ENCODE peak calls at places on chromosomes 11 and 22, in nine cellular contexts. P, V, N, Y, Z, W, D, M and C are unnamed samples.

GRCh38 chr11:87030458-87031054 is 7.2 kb upstream of the TMEM135 start:
- DNase-seq in P (no peak), V (no peak), N (no peak), Y (no peak), Z (no peak), W (no peak), D (no peak), M (no peak), C (no peak)

GRCh38 chr11:111387318-111387863 is 8.3 kb upstream of the POU2AF1 start:
- DNase-seq in P (no peak), V (no peak), N (peak; percentile 70), Y (peak; percentile 90), Z (no peak), W (peak; percentile 92), D (peak; percentile 95), M (no peak), C (no peak)

GRCh38 chr11:17352925-17353227 is 1.3 kb downstream of the NCR3LG1 start:
- DNase-seq in P (no peak), V (peak; percentile 51), N (peak; percentile 49), Y (peak; percentile 71), Z (no peak), W (peak; percentile 75), D (peak; percentile 54), M (no peak), C (peak; percentile 30)

GRCh38 chr11:93504110-93505095 is 38.8 kb downstream of the SMCO4 start:
- DNase-seq in P (no peak), V (no peak), N (no peak), Y (no peak), Z (no peak), W (no peak), D (no peak), M (no peak), C (no peak)

GRCh38 chr22:46355369-46355995 is 20.0 kb downstream of the TRMU start:
- DNase-seq in P (peak; percentile 28), V (peak; percentile 72), N (peak; percentile 56), Y (peak; percentile 67), Z (peak; percentile 65), W (peak; percentile 87), D (peak; percentile 80), M (no peak), C (no peak)

GRCh38 chr11:44559207-44559943 is 6.1 kb upstream of the CD82 start:
- DNase-seq in P (no peak), V (peak; percentile 81), N (no peak), Y (no peak), Z (no peak), W (peak; percentile 64), D (no peak), M (no peak), C (no peak)

GRCh38 chr11:1310772-1311468 is 1.5 kb upstream of the TOLLIP start:
- DNase-seq in P (no peak), V (no peak), N (no peak), Y (no peak), Z (no peak), W (peak; percentile 80), D (no peak), M (no peak), C (no peak)

GRCh38 chr11:578276-579035 is 2.2 kb downstream of the PHRF1 start:
- DNase-seq in P (no peak), V (no peak), N (no peak), Y (no peak), Z (no peak), W (no peak), D (no peak), M (no peak), C (no peak)

GRCh38 chr22:38246692-38247091 is 26.1 kb downstream of the TMEM184B start:
- DNase-seq in P (peak; percentile 45), V (no peak), N (no peak), Y (no peak), Z (peak; percentile 85), W (no peak), D (no peak), M (no peak), C (no peak)

GRCh38 chr22:46113110-46113909 is 37.0 kb upstream of the PPARA start:
- DNase-seq in P (no peak), V (no peak), N (no peak), Y (no peak), Z (no peak), W (no peak), D (no peak), M (no peak), C (no peak)

GRCh38 chr11:8384199-8384821 is 120.6 kb upstream of the LMO1 start:
- DNase-seq in P (no peak), V (no peak), N (peak; percentile 51), Y (peak; percentile 32), Z (no peak), W (peak; percentile 68), D (peak; percentile 61), M (no peak), C (no peak)

GRCh38 chr11:67389477-67389876 is 2.3 kb upstream of the RAD9A start:
- DNase-seq in P (no peak), V (peak; percentile 49), N (no peak), Y (peak; percentile 75), Z (no peak), W (peak; percentile 82), D (peak; percentile 67), M (no peak), C (no peak)

DNA sequence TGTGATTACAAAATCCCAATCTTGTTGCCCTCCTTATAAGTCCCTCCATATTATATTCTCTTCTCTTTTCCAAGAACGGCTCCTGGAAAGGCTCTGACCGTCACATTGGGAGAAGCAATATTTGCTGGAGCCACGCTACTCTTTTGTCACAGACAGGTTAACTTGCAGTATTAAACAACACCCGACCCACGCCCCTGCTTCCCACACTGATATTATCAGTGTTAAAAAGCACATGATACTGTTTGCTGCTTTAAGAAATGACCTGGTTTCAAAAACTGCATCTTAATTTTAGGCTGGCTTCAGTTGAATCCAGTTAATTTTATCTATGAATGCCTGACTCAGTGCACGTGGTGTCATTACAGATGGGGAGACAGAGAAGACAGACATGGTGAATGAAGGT is 3.1 kb downstream of the FLI1 start:
- DNase-seq in P (no peak), V (no peak), N (no peak), Y (no peak), Z (no peak), W (no peak), D (no peak), M (no peak), C (no peak)
- H3K27ac ChIP-seq in P (peak overlapping the region; percentile 89), V (peak overlapping the region; percentile 84), N (peak overlapping the region; percentile 90), Y (peak overlapping the region; percentile 86), Z (no peak overlapping the region), W (no peak overlapping the region), D (no peak overlapping the region), M (peak overlapping the region; percentile 92), C (no peak overlapping the region)

GRCh38 chr22:32837803-32838202 is 36.3 kb downstream of the TIMP3 start:
- DNase-seq in P (no peak), V (no peak), N (no peak), Y (no peak), Z (no peak), W (no peak), D (no peak), M (no peak), C (no peak)

GRCh38 chr22:32839776-32840571 is 38.5 kb downstream of the TIMP3 start:
- DNase-seq in P (no peak), V (no peak), N (no peak), Y (no peak), Z (no peak), W (no peak), D (no peak), M (no peak), C (no peak)

GRCh38 chr22:32831571-32831970 is 30.1 kb downstream of the TIMP3 start:
- DNase-seq in P (no peak), V (no peak), N (no peak), Y (no peak), Z (no peak), W (no peak), D (no peak), M (no peak), C (no peak)

GRCh38 chr22:32837142-32837541 is 35.6 kb downstream of the TIMP3 start:
- DNase-seq in P (no peak), V (no peak), N (no peak), Y (no peak), Z (no peak), W (no peak), D (no peak), M (no peak), C (no peak)

GRCh38 chr22:32836286-32836859 is 34.9 kb downstream of the TIMP3 start:
- DNase-seq in P (no peak), V (peak; percentile 18), N (no peak), Y (no peak), Z (no peak), W (no peak), D (no peak), M (no peak), C (no peak)
- H3K27ac ChIP-seq in P (peak overlapping the region; percentile 43), V (no peak overlapping the region), N (no peak overlapping the region), Y (no peak overlapping the region), Z (no peak overlapping the region), W (no peak overlapping the region), D (no peak overlapping the region), M (no peak overlapping the region), C (no peak overlapping the region)

DNA sequence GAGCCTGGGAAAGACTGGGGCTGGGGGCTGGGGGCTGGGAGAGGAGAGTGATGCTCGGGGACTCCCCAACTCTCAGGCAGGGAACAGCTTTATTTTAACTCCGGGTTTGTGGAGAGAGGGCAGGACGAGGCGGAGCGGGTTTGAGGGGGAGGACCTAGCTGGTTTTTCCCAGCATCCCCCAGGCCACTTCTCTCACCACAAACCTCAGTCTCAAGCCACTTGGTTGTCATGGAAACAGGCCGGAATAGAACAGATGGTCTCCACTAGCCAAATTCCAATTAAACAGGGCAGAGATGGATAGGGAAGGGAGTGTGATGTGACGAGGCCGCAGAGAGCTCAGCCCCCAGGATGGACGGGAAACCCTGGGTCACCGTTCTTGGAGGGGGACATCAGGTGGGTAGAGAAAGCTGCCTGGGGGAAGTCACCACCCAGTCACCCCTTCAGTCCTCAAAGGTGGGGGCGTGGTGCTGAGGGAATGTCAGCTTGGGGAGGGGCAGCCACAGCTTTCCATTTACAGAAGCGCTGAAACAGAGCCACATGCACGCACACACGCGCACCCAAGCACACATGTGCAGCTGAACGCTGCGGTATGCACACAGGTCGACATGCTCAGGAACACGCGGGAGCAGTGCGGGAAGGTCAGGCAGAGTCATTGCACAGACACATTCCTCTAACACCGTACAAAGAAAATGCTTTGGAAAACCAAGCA is 19.2 kb downstream of the NECTIN1 start:
- DNase-seq in P (no peak), V (no peak), N (no peak), Y (no peak), Z (no peak), W (no peak), D (no peak), M (no peak), C (no peak)
- H3K27ac ChIP-seq in P (no peak overlapping the region), V (no peak overlapping the region), N (no peak overlapping the region), Y (no peak overlapping the region), Z (no peak overlapping the region), W (no peak overlapping the region), D (no peak overlapping the region), M (no peak overlapping the region), C (no peak overlapping the region)

DNA sequence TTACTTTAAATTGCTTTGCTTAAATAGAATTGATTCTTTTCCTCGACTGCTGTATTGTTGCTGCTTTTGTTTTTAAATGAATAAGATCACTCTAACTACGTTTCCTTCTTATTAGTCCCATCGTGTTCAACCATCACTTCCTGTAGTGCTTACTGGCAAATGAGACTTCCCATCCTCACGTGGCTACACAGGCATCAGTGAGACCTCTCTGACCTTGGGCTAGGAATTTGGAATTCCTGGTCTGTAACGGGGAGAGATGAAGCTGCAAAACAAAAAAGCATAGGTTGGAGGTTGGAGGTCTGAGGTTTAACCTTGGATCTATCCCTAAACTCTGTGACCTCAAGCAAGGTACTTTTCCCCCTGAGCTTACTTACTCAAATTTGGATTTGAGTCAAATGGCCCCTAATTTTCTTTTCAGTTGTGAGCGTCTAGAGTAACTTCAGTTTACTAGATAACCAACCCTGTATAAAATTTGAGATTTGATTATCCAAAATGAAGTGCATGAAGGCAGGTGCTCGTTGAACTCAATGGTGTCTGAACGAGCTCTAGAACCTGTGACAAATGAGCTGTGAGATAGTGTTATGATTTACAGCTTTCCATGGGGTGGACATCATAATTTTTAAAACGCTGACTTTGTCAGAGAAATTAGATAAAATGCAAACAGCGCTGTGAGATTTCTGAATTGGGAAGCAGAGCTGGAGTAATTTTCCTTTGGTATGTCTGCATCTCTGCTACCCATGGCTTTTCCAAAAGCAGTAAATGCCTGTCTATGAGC is 151.2 kb downstream of the DBX1 start:
- DNase-seq in P (no peak), V (no peak), N (no peak), Y (no peak), Z (no peak), W (no peak), D (no peak), M (no peak), C (no peak)
- H3K27ac ChIP-seq in P (no peak overlapping the region), V (no peak overlapping the region), N (no peak overlapping the region), Y (no peak overlapping the region), Z (no peak overlapping the region), W (no peak overlapping the region), D (no peak overlapping the region), M (no peak overlapping the region), C (no peak overlapping the region)